ENCODE peak calls at places on chromosome 16, in ten cellular contexts. A is epithelial cell of esophagus; S is gastrocnemius medialis; Y is cardiac muscle cell; R is fibroblast of pulmonary artery; B is DND-41; V is MM.1S; W is GM13976; D is CD4-positive, alpha-beta T cell; J is tibial nerve. P is an unnamed sample.

GRCh38 chr16:89315791-89316581 is 98.5 kb downstream of the ZNF778 start:
- DNase-seq in D (peak; percentile 63), A (peak; percentile 91), W (peak; percentile 79), Y (no peak), S (no peak), J (no peak), V (peak; percentile 84), R (peak; percentile 80), B (peak; percentile 79), P (peak; percentile 87)

GRCh38 chr16:52871481-52871880 is 181.2 kb downstream of the CHD9NB start:
- DNase-seq in S (no peak), R (no peak), D (no peak), W (no peak), J (no peak), V (no peak), A (no peak), B (no peak), Y (no peak), P (no peak)

GRCh38 chr16:72092832-72093447 is 480 bp downstream of the TXNL4B start:
- DNase-seq in R (peak; percentile 83), D (no peak), J (no peak), A (peak; percentile 67), V (peak; percentile 24), B (peak; percentile 25), S (no peak), W (no peak), Y (peak; percentile 18), P (peak; percentile 12)

GRCh38 chr16:19513377-19514053 is 8.4 kb downstream of the GDE1 start:
- DNase-seq in V (no peak), B (no peak), R (peak; percentile 41), W (no peak), Y (no peak), D (no peak), S (no peak), J (no peak), A (peak; percentile 15), P (no peak)

GRCh38 chr16:53905028-53905427 is 201.1 kb downstream of the FTO start:
- DNase-seq in D (no peak), S (no peak), R (no peak), B (peak; percentile 38), V (no peak), J (no peak), Y (no peak), A (no peak), W (no peak), P (no peak)

GRCh38 chr16:84836234-84836647 is 16.5 kb downstream of the CRISPLD2 start:
- DNase-seq in D (no peak), R (peak; percentile 100), B (no peak), Y (peak; percentile 86), J (peak; percentile 72), V (no peak), S (peak; percentile 53), A (peak; percentile 84), W (no peak), P (no peak)

GRCh38 chr16:86634290-86634689 is 55.9 kb downstream of the FOXL1 start:
- DNase-seq in J (no peak), R (peak; percentile 40), D (no peak), W (no peak), Y (no peak), V (no peak), A (peak; percentile 14), B (no peak), S (no peak), P (no peak)

GRCh38 chr16:57372372-57373116 is at the start of gene CX3CL1:
- DNase-seq in J (no peak), B (no peak), W (no peak), R (peak; percentile 50), V (no peak), S (no peak), Y (peak; percentile 69), A (peak; percentile 38), D (no peak), P (no peak)

GRCh38 chr16:59412275-59412841 is 678.2 kb upstream of the GOT2 start:
- DNase-seq in B (no peak), W (no peak), J (no peak), R (no peak), Y (peak; percentile 63), D (no peak), A (peak; percentile 46), V (peak; percentile 9), S (no peak), P (no peak)

GRCh38 chr16:4216631-4217030 is 25.2 kb downstream of the SRL start:
- DNase-seq in J (no peak), A (no peak), V (no peak), Y (no peak), B (no peak), S (no peak), W (no peak), R (no peak), D (no peak), P (no peak)

GRCh38 chr16:55478827-55479559 is at the start of gene MMP2:
- DNase-seq in B (no peak), Y (peak; percentile 62), J (peak; percentile 75), W (no peak), V (no peak), A (peak; percentile 33), D (no peak), S (peak; percentile 52), R (peak; percentile 82), P (no peak)

GRCh38 chr16:76639685-76640289 is 362.6 kb downstream of the CNTNAP4 start:
- DNase-seq in V (no peak), J (no peak), R (peak; percentile 50), S (no peak), Y (peak; percentile 19), B (peak; percentile 5), D (no peak), W (no peak), A (peak; percentile 63), P (no peak)
- TF ChIP-seq CTCF in V (peak; percentile 22), J (no peak), R (peak; percentile 40), S (no peak), Y (peak; percentile 21), B (peak; percentile 45), D (no peak), W (no peak), A (peak; percentile 37), P (no peak)

DNA sequence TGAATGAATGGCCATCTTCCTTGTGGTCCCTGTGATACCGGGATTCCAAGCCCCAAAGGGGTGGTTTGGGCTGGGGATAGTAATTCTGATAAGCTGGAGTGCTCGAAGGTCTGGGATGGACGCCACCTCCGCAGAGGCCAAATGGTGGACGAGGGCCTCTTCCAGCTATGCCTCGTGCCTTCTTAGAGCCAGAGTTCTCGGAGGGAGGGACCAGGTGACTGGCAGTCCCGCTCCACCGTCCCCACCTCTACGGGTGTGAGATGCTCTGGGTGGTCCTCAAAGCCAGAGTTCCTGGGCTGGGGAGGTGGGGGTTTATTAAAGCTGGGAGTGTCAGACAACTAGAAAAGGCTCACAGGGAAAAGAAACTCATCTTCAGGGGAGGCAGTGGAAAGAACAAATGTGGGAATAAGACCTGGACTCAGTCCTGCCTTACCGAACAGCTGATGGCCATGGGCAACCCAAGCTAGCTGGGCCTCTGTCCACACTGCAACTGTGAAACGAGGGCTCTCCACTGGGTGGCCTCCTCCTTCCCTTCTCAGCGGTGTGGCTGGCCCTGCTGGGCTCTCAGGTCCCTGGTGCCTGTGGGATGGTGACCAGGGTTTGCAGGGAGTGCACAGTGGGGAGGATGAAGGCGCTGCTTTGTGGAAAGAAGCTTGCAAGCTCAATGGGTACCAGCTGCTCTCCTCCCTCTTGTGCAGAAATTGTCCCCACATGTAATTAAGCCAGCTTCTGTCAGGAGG is 75.2 kb downstream of the N4BP1 start:
- DNase-seq in R (no peak), B (no peak), Y (no peak), S (no peak), D (no peak), A (no peak), W (peak; percentile 22), J (no peak), V (no peak), P (no peak)
- TF ChIP-seq CTCF in R (no peak), B (no peak), Y (peak; percentile 5), S (no peak), D (no peak), A (no peak), W (no peak), J (no peak), V (no peak), P (no peak)

GRCh38 chr16:62190426-62190825 is 154.2 kb upstream of the CDH8 start:
- DNase-seq in D (no peak), S (no peak), A (peak; percentile 53), B (no peak), V (peak; percentile 44), W (no peak), J (no peak), R (no peak), Y (peak; percentile 68), P (no peak)

GRCh38 chr16:62194828-62195227 is 158.6 kb upstream of the CDH8 start:
- DNase-seq in J (no peak), Y (no peak), S (no peak), R (no peak), V (no peak), W (no peak), D (no peak), A (no peak), B (no peak), P (no peak)
- TF ChIP-seq CTCF in J (no peak), Y (no peak), S (no peak), R (no peak), V (peak; percentile 4), W (no peak), D (no peak), A (no peak), B (no peak), P (no peak)

DNA sequence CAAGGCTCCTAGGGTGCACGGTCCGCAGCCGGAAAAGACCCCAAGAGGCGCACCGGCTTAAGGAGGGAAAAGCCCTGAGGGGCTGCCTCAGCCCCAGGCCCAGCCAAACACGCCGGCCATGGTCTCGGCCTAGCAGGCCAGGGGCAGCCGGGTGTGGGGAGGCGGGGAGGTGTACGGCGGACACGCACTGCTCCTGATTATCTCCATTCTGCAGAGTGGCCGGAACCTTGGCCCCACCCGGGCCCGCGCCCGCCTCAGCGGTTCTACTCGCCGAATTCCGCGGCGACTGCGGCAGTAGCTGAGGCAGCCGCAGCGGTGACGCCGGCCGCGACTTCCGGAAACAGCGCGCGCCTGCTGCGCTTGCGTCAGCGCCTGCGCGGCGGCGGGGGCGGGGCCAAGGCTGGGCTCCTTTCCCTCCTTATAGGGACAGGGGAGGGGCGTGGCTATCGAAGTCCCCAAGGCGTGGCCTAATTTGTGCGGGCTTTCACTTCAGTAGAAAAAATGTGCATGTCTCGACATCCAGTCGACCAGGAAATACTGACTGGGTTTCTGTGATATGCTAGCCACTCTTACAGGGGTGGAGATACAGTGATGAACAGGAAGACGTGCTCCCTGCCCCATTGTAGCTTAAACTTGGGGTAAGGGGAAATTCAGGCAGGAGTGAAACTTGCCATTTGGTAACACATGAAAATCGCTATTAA is at the start of gene PARN:
- DNase-seq in A (peak; percentile 98), J (peak; percentile 93), S (peak; percentile 94), W (peak; percentile 99), B (peak; percentile 97), Y (peak; percentile 97), D (peak; percentile 95), V (peak; percentile 98), R (peak; percentile 97), P (peak; percentile 98)
- TF ChIP-seq CTCF in A (no peak), J (no peak), S (no peak), W (no peak), B (no peak), Y (no peak), D (no peak), V (no peak), R (no peak), P (no peak)